ENCODE peak calls at places on chromosomes 16 and 17, in four cellular contexts. Y, V, G and K are unnamed samples.

GRCh38 chr16:29170393-29171239 is 185.8 kb downstream of the LAT start:
- DNase-seq in Y (no peak), G (peak; percentile 42), V (no peak), K (no peak)

GRCh38 chr16:79612207-79612606 is 11.7 kb upstream of the MAF start:
- DNase-seq in V (no peak), Y (peak; percentile 77), G (peak; percentile 36), K (no peak)

GRCh38 chr17:32266389-32267269 is 997 bp downstream of the RHBDL3 start:
- DNase-seq in G (peak; percentile 17), Y (no peak), V (no peak), K (no peak)

GRCh38 chr17:45060824-45061605 is at the start of gene NMT1:
- DNase-seq in V (peak; percentile 99), Y (peak; percentile 96), G (peak; percentile 99), K (peak; percentile 97)

GRCh38 chr16:64590516-64590915 is 531.3 kb downstream of the CDH11 start:
- DNase-seq in V (no peak), G (peak; percentile 4), Y (no peak), K (no peak)

GRCh38 chr17:60388742-60389141 is 3.2 kb downstream of the USP32 start:
- DNase-seq in V (no peak), Y (no peak), G (no peak), K (no peak)

GRCh38 chr16:57380671-57381462 is 8.6 kb downstream of the CX3CL1 start:
- DNase-seq in G (peak; percentile 29), Y (no peak), V (no peak), K (no peak)

GRCh38 chr16:81514041-81514559 is 69.5 kb downstream of the CMIP start:
- DNase-seq in V (no peak), G (no peak), Y (no peak), K (no peak)

GRCh38 chr16:81758376-81758775 is 20.7 kb upstream of the PLCG2 start:
- DNase-seq in G (peak; percentile 32), V (no peak), Y (no peak), K (no peak)

GRCh38 chr17:49576906-49577650 is 1.4 kb downstream of the NXPH3 start:
- DNase-seq in G (no peak), Y (no peak), V (no peak), K (no peak)
- H3K4me3 ChIP-seq in G (peak overlapping the region; percentile 61), Y (peak overlapping the region; percentile 49), V (peak overlapping the region; percentile 44), K (peak overlapping the region; percentile 57)

GRCh38 chr17:72599891-72600290 is 479.1 kb downstream of the SOX9 start:
- DNase-seq in G (no peak), Y (no peak), V (no peak), K (no peak)

GRCh38 chr17:72603346-72604242 is 482.8 kb downstream of the SOX9 start:
- DNase-seq in V (no peak), Y (peak; percentile 97), G (peak; percentile 45), K (no peak)

GRCh38 chr17:72598705-72599104 is 477.9 kb downstream of the SOX9 start:
- DNase-seq in G (peak; percentile 24), Y (no peak), V (no peak), K (no peak)

GRCh38 chr17:72602517-72603345 is 481.9 kb downstream of the SOX9 start:
- DNase-seq in Y (peak; percentile 96), V (peak; percentile 64), G (peak; percentile 70), K (no peak)

GRCh38 chr17:72600934-72601333 is 480.1 kb downstream of the SOX9 start:
- DNase-seq in Y (no peak), V (peak; percentile 68), G (peak; percentile 45), K (no peak)
- H3K4me3 ChIP-seq in Y (no peak overlapping the region), V (no peak overlapping the region), G (no peak overlapping the region), K (no peak overlapping the region)

DNA sequence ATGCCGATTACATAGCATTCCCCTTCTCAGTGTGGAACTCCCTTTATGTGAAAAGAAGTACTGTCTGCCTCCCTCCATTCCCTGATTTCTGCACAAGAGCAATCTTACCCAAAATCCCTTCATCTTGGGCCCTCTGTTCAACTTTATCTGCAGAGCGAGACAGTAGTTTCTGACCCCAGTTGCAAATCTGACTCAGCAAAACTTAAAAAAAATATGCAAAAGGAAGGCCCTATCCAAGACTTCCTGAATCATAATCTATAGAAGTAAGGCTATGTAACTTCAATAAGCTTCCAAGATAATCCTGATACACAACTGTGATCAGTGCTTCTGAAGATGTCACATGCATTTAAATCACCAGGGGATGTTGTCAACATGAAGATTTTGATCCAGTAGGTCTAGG is 163.9 kb downstream of the SHISA6 start:
- DNase-seq in V (no peak), G (no peak), Y (no peak), K (no peak)
- H3K4me3 ChIP-seq in V (no peak overlapping the region), G (no peak overlapping the region), Y (no peak overlapping the region), K (no peak overlapping the region)

GRCh38 chr17:63247706-63248105 is 198.4 kb downstream of the CYB561 start:
- DNase-seq in Y (no peak), G (no peak), V (no peak), K (no peak)

GRCh38 chr17:63246344-63246743 is 199.8 kb downstream of the CYB561 start:
- DNase-seq in G (peak; percentile 63), V (no peak), Y (no peak), K (peak; percentile 18)

GRCh38 chr17:63250830-63251229 is 195.3 kb downstream of the CYB561 start:
- DNase-seq in Y (no peak), V (no peak), G (peak; percentile 70), K (no peak)

DNA sequence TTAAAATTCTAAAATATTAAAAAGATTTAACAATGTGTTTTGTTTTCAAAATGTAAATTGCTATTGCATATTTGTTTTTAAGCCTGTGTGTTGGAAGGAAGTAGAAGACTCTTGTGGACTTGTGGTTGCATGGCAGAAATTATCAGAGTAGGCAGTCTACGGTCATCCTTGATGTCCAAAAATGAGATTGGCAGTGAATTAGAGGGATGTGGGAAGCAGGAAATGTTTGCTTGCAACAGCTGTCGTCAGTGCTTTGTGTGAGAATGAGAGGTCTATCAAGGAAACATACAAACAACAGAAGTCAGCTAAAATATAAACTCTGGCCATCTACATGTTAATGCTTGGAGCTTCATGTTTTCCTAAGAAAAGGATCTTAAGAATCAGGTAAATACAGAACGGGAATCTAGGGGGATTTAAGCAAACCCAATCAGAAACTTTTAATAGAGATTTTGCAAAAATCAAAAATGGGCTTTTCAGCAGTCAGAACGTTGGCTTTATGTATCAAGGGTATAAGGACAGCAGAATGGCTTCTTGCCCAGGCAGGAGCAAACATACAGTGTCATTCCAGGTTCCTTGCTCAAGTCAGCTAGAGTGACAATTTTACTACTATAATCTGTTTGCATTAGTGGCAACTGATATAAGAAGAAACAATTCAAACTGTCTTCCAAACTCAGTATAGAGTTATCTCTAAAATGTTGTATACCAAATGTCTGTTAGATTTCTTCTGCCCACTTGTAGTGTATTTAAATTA is 196.7 kb downstream of the CYB561 start:
- DNase-seq in Y (no peak), V (no peak), G (peak; percentile 28), K (peak; percentile 17)
- H3K4me3 ChIP-seq in Y (no peak overlapping the region), V (no peak overlapping the region), G (no peak overlapping the region), K (no peak overlapping the region)

GRCh38 chr17:18932360-18933055 is 19.5 kb upstream of the SLC5A10 start:
- DNase-seq in V (no peak), G (no peak), Y (no peak), K (no peak)
- H3K4me3 ChIP-seq in V (no peak overlapping the region), G (no peak overlapping the region), Y (no peak overlapping the region), K (no peak overlapping the region)

GRCh38 chr16:1287982-1288670 is 21.3 kb upstream of the UBE2I start:
- DNase-seq in V (no peak), G (peak; percentile 24), Y (no peak), K (no peak)
- H3K4me3 ChIP-seq in V (no peak overlapping the region), G (no peak overlapping the region), Y (no peak overlapping the region), K (no peak overlapping the region)

DNA sequence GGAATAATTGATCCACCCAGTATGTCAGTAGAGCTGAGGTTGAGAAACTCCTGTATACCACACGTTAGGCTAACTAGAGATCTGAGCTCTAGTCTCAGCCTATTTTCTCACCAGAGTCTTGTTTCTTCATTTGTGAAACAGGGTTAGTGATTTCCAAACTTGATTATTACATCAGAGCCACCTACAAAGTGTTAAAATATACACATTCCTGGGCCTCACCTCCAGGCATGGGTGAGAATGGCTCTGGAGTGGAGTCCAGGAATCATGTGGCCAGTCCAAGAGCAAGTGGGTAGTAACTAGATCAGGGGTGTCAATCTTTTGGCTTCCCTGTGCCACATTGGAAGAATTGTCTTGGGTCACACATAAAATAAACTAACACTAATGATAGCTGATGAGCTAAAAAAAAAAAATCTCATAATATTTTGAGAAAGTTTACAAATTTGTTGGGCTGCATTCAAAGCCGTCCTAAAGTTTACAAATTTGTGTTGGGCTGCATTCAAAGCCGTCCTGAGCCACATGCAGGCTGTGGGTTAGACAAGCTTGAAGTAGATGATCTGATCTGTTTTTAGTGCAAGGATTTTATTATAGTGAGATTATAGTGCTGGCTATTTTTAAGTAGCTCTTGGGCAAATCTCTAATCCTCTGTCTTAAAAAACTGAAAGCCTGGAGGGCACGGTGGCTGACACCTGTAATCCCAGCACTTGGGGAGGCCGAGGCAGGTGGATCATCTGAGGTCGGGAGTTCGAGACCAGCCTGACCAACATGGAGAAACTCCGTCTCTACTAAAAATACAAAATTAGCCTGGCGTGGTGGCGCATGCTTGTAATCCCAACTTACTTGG is 20.4 kb downstream of the PRCD start:
- DNase-seq in G (no peak), Y (no peak), V (no peak), K (no peak)
- H3K4me3 ChIP-seq in G (peak overlapping the region; percentile 3), Y (no peak overlapping the region), V (peak overlapping the region; percentile 97), K (peak overlapping the region; percentile 9)